ENCODE peak calls at places on chromosomes 2 and 18, in nine cellular contexts. G, P, X, R, N, J, T, L and W are unnamed samples.

GRCh38 chr2:86703704-86704370 is 16.3 kb upstream of the RMND5A start:
- DNase-seq in J (no peak), X (no peak), P (no peak), R (no peak), G (peak), T (no peak), L (no peak), N (peak), W (no peak)

GRCh38 chr2:182522930-182523541 is 96.2 kb upstream of the PDE1A start:
- DNase-seq in R (no peak), X (no peak), J (no peak), P (no peak), G (no peak), L (no peak), N (no peak), T (no peak), W (no peak)

GRCh38 chr2:20622296-20622686 is 28.6 kb downstream of the HS1BP3 start:
- DNase-seq in P (no peak), N (no peak), G (no peak), T (no peak), R (no peak), J (peak), X (no peak), L (no peak), W (no peak)

GRCh38 chr18:22846088-22846683 is 86.9 kb upstream of the RBBP8 start:
- DNase-seq in R (no peak), G (peak), X (peak), P (peak), N (peak), T (no peak), J (peak), L (no peak), W (peak)

GRCh38 chr18:6015364-6015763 is 120.0 kb upstream of the TMEM200C start:
- DNase-seq in J (no peak), L (no peak), T (no peak), G (no peak), N (no peak), X (no peak), P (no peak), R (no peak), W (no peak)

GRCh38 chr2:14999114-14999661 is 366.7 kb downstream of the LRATD1 start:
- DNase-seq in T (no peak), J (no peak), L (no peak), N (no peak), G (no peak), P (no peak), R (no peak), X (no peak), W (no peak)

GRCh38 chr18:46199515-46200147 is 95.4 kb downstream of the HAUS1 start:
- DNase-seq in T (no peak), P (peak), X (peak), G (peak), N (peak), J (no peak), R (no peak), L (no peak), W (no peak)

GRCh38 chr18:30730915-30731314 is 311.6 kb downstream of the DSC3 start:
- DNase-seq in P (no peak), X (no peak), R (peak), G (no peak), T (no peak), N (no peak), L (no peak), J (no peak), W (no peak)

GRCh38 chr2:71658771-71659170 is 205.4 kb downstream of the DYSF start:
- DNase-seq in R (no peak), J (no peak), T (no peak), L (no peak), G (no peak), N (no peak), X (no peak), P (no peak), W (no peak)

GRCh38 chr2:38751847-38752410 is 768 bp upstream of the SRSF7 start:
- DNase-seq in L (no peak), G (peak), T (no peak), J (no peak), X (peak), P (peak), R (no peak), N (no peak), W (no peak)

GRCh38 chr2:25168256-25169072 is at the start of gene POMC:
- DNase-seq in N (no peak), L (no peak), G (no peak), T (no peak), X (peak), P (peak), R (peak), J (peak), W (peak)

GRCh38 chr2:238158807-238159539 is at the start of gene ERFE:
- DNase-seq in P (no peak), X (peak), G (peak), R (peak), L (no peak), N (no peak), T (no peak), J (peak), W (peak)

GRCh38 chr2:226031078-226031937 is 631.8 kb downstream of the NYAP2 start:
- DNase-seq in L (peak), P (peak), R (peak), X (peak), N (peak), G (no peak), J (peak), T (no peak), W (peak)

DNA sequence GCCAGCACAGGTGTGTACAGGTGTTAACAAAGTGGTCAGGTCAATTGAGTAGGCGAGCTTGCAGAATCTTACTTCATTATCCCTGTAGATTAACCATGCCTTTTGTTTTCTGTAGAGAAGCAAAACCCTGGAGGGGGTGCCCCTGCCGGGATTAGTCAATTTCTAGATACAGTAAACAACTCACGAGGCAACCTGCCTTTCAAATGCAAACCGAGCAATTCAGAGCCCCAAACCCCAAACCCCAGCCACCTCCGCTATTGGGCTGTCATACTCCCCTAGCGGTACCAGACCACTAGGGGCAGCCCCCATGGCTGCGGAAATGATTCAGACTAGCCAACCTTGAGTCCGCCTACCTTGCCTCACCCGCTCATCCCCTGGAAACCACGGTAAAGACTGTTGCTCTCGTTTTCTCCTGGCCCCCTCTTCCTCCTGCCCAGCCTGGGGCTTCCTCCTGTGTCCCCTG is 61.4 kb upstream of the KIF5C start:
- DNase-seq in T (peak), L (peak), P (no peak), J (peak), N (no peak), X (no peak), G (peak), R (peak), W (no peak)
- TF ChIP-seq MAX in T (no peak), L (peak), P (no peak), J (no peak), N (no peak), X (no peak), G (no peak), R (no peak), W (no peak)

GRCh38 chr2:234607691-234608090 is 110.8 kb upstream of the ARL4C start:
- DNase-seq in R (no peak), T (no peak), X (no peak), P (no peak), J (no peak), G (no peak), L (no peak), N (no peak), W (no peak)
- TF ChIP-seq MAX in R (no peak), T (no peak), X (no peak), P (no peak), J (no peak), G (no peak), L (no peak), N (no peak), W (no peak)

GRCh38 chr18:63928331-63928730 is 20.6 kb downstream of the SERPINB10 start:
- DNase-seq in G (no peak), T (no peak), P (no peak), R (no peak), N (no peak), J (no peak), X (no peak), L (no peak), W (peak)
- TF ChIP-seq MAX in G (no peak), T (no peak), P (no peak), R (no peak), N (no peak), J (no peak), X (no peak), L (no peak), W (no peak)

GRCh38 chr2:172709566-172710291 is 25.9 kb upstream of the RAPGEF4 start:
- DNase-seq in G (no peak), N (no peak), J (no peak), L (no peak), R (no peak), T (no peak), P (no peak), X (no peak), W (no peak)
- TF ChIP-seq MAX in G (no peak), N (no peak), J (no peak), L (no peak), R (no peak), T (no peak), P (no peak), X (no peak), W (no peak)

DNA sequence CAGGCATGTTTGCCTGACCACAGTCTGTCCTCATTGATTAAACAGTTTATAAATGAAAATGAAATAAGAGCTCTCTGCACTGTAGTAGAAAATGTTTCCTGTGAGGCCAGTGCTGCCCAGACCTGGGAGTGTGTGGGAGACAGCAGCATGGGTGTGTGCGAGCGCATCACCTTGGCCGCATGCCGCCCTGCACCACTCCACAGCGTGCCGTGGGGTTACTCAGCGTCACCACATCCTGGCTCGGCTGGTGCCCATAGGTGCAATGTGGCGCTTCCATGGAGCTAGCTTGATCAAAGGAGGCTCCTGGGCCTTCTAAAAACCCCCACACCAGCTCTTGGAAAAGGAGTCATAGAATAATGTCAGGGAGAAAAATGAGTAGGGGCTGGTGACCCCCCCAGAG is 76.0 kb upstream of the EPC2 start:
- DNase-seq in J (no peak), G (no peak), P (no peak), R (no peak), L (no peak), N (no peak), X (no peak), T (no peak), W (no peak)
- TF ChIP-seq MAX in J (no peak), G (no peak), P (no peak), R (no peak), L (no peak), N (no peak), X (no peak), T (no peak), W (no peak)